ENCODE peak calls at places on chromosomes 4 and X, in nine cellular contexts. P is fibroblast of the aortic adventitia, L is MCF 10A, Q is fibroblast of mammary gland, M is PC-3, I is lower lobe of right lung, Z is upper lobe of left lung, E is foreskin fibroblast, S is mammary epithelial cell. A is an unnamed sample.

GRCh38 chrX:40106677-40107290 is 9.0 kb upstream of the BCOR start:
- DNase-seq in P (no peak), L (no peak), Q (no peak), M (no peak), I (no peak), Z (no peak), E (no peak), S (no peak), A (no peak)

GRCh38 chr4:637536-637935 is 12.2 kb downstream of the PDE6B start:
- DNase-seq in P (no peak), L (no peak), Q (no peak), M (no peak), I (peak), Z (peak), E (no peak), S (no peak), A (no peak)

GRCh38 chr4:180058731-180059215 is 2184.4 kb upstream of the TENM3 start:
- DNase-seq in P (peak), L (peak), Q (peak), M (peak), I (peak), Z (peak), E (peak), S (peak), A (peak)

GRCh38 chr4:11746734-11747133 is 318.0 kb upstream of the HS3ST1 start:
- DNase-seq in P (peak), L (no peak), Q (peak), M (no peak), I (no peak), Z (no peak), E (peak), S (peak), A (no peak)

GRCh38 chr4:47863486-47863885 is 25.6 kb upstream of the CORIN start:
- DNase-seq in P (no peak), L (no peak), Q (no peak), M (no peak), I (no peak), Z (no peak), E (no peak), S (no peak), A (no peak)

GRCh38 chrX:47311857-47312774 is 58.3 kb upstream of the ZNF157 start:
- DNase-seq in P (peak), L (peak), Q (peak), M (peak), I (peak), Z (no peak), E (peak), S (peak), A (no peak)

GRCh38 chrX:112735147-112735546 is 55.4 kb upstream of the LHFPL1 start:
- DNase-seq in P (no peak), L (no peak), Q (no peak), M (no peak), I (no peak), Z (no peak), E (no peak), S (no peak), A (no peak)

GRCh38 chr4:1406416-1406945 is at the start of gene NKX1-1:
- DNase-seq in P (no peak), L (no peak), Q (no peak), M (no peak), I (peak), Z (peak), E (peak), S (no peak), A (no peak)

GRCh38 chrX:115449742-115450141 is 111.2 kb upstream of the PLS3 start:
- DNase-seq in P (peak), L (peak), Q (peak), M (no peak), I (peak), Z (no peak), E (peak), S (no peak), A (no peak)

GRCh38 chr4:71186566-71187398 is 152.0 kb upstream of the SLC4A4 start:
- DNase-seq in P (peak), L (no peak), Q (no peak), M (peak), I (peak), Z (peak), E (peak), S (peak), A (peak)

GRCh38 chr4:170651786-170652185 is 562.0 kb upstream of the AADAT start:
- DNase-seq in P (peak), L (no peak), Q (peak), M (peak), I (no peak), Z (no peak), E (peak), S (no peak), A (no peak)

GRCh38 chr4:141807073-141807472 is 170.7 kb downstream of the IL15 start:
- DNase-seq in P (peak), L (peak), Q (peak), M (peak), I (no peak), Z (no peak), E (peak), S (peak), A (no peak)

GRCh38 chrX:14528629-14529287 is 578 bp upstream of the GLRA2 start:
- DNase-seq in P (peak), L (peak), Q (peak), M (peak), I (peak), Z (no peak), E (peak), S (peak), A (peak)

GRCh38 chr4:3676907-3677495 is 89.2 kb upstream of the ADRA2C start:
- DNase-seq in P (no peak), L (no peak), Q (no peak), M (no peak), I (peak), Z (peak), E (no peak), S (no peak), A (no peak)

GRCh38 chr4:117327491-117327890 is 242.1 kb upstream of the TRAM1L1 start:
- DNase-seq in P (no peak), L (no peak), Q (no peak), M (no peak), I (no peak), Z (no peak), E (no peak), S (peak), A (no peak)

GRCh38 chr4:70637239-70637920 is 8.8 kb downstream of the ENAM start:
- DNase-seq in P (peak), L (no peak), Q (peak), M (no peak), I (no peak), Z (no peak), E (peak), S (no peak), A (no peak)

GRCh38 chrX:44072631-44073030 is 99.4 kb upstream of the NDP start:
- DNase-seq in P (no peak), L (no peak), Q (peak), M (peak), I (no peak), Z (no peak), E (no peak), S (no peak), A (no peak)

GRCh38 chr4:124903995-124904722 is 191.6 kb upstream of the ANKRD50 start:
- DNase-seq in P (peak), L (peak), Q (peak), M (peak), I (no peak), Z (no peak), E (peak), S (peak), A (no peak)

GRCh38 chrX:45849261-45849660 is 648.6 kb upstream of the DIPK2B start:
- DNase-seq in P (peak), L (peak), Q (peak), M (peak), I (no peak), Z (no peak), E (peak), S (peak), A (no peak)

GRCh38 chr4:17544831-17545234 is 29.9 kb downstream of the CLRN2 start:
- DNase-seq in P (no peak), L (no peak), Q (no peak), M (peak), I (no peak), Z (no peak), E (peak), S (no peak), A (no peak)

GRCh38 chrX:15956684-15957083 is 102.1 kb upstream of the AP1S2 start:
- DNase-seq in P (no peak), L (peak), Q (peak), M (peak), I (no peak), Z (no peak), E (peak), S (peak), A (no peak)

GRCh38 chr4:32003548-32003947 is 1283.4 kb downstream of the PCDH7 start:
- DNase-seq in P (no peak), L (no peak), Q (no peak), M (no peak), I (no peak), Z (no peak), E (no peak), S (no peak), A (no peak)

GRCh38 chr4:183098080-183098722 is 856 bp upstream of the WWC2 start:
- DNase-seq in P (peak), L (no peak), Q (peak), M (peak), I (peak), Z (peak), E (peak), S (no peak), A (peak)

GRCh38 chr4:185036842-185037241 is 18.6 kb downstream of the HELT start:
- DNase-seq in P (no peak), L (no peak), Q (no peak), M (no peak), I (no peak), Z (no peak), E (no peak), S (no peak), A (no peak)
- TF ChIP-seq CTCF in P (no peak), L (no peak), Q (no peak), M (no peak), I (no peak), Z (no peak), E (no peak), S (no peak), A (peak)

GRCh38 chr4:55635760-55636621 is at the start of gene NMU:
- DNase-seq in P (no peak), L (peak), Q (peak), M (peak), I (peak), Z (peak), E (peak), S (peak), A (peak)
- TF ChIP-seq CTCF in P (no peak), L (peak), Q (no peak), M (peak), I (peak), Z (peak), E (no peak), S (no peak), A (peak)

DNA sequence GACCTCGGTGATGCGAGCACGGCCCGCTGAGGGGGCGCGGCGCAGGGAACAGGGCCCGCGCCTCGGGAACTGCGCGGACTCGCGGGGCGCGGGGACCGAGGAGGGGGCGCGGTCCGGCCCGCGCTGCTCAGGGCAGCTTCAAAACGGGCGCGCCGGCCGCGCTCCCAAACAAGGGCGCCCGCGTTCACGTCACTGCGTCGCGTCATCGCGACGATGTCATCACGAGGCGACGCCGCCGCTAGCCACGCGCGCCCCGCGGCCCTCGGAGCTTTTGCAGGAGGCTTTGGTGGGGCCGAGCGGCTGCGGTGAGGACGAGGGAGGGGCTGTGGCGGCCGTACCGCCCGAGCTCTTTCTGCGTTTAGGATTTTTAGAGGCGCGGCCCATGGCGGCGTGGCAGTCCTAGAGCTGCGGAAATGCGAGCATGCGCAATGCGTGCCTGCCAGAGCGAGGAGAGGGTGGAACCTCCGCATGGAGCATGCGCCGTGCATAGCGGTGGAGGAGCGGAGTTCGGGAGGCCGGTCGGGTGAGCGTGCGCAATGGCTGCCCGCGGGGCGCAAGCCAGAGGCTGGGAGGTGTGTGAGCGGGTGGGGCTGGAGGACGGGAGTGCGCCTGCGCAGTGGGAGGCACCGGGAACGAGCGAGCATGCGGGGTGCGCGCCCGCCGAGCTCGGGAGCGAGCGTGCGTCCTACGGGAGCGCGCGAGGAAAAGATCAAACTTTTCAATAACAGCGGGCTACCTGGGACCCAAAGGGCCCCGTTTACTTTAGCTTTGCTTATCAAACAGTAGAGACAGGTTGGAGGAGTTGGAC is at the start of gene PPP2R3B:
- DNase-seq in P (peak), L (peak), Q (peak), M (peak), I (peak), Z (peak), E (peak), S (peak), A (peak)
- TF ChIP-seq CTCF in P (no peak), L (no peak), Q (no peak), M (no peak), I (no peak), Z (peak), E (no peak), S (no peak), A (no peak)

GRCh38 chr4:80124246-80125211 is 51.5 kb upstream of the ANTXR2 start:
- DNase-seq in P (no peak), L (no peak), Q (no peak), M (no peak), I (no peak), Z (no peak), E (no peak), S (peak), A (no peak)

GRCh38 chr4:80126435-80126834 is 53.4 kb upstream of the ANTXR2 start:
- DNase-seq in P (no peak), L (no peak), Q (no peak), M (no peak), I (no peak), Z (no peak), E (no peak), S (no peak), A (no peak)

GRCh38 chr4:80128941-80129340 is 55.9 kb upstream of the ANTXR2 start:
- DNase-seq in P (no peak), L (no peak), Q (no peak), M (no peak), I (no peak), Z (no peak), E (no peak), S (no peak), A (no peak)

GRCh38 chr4:80127870-80128419 is 54.9 kb upstream of the ANTXR2 start:
- DNase-seq in P (no peak), L (no peak), Q (no peak), M (no peak), I (no peak), Z (no peak), E (no peak), S (no peak), A (no peak)

DNA sequence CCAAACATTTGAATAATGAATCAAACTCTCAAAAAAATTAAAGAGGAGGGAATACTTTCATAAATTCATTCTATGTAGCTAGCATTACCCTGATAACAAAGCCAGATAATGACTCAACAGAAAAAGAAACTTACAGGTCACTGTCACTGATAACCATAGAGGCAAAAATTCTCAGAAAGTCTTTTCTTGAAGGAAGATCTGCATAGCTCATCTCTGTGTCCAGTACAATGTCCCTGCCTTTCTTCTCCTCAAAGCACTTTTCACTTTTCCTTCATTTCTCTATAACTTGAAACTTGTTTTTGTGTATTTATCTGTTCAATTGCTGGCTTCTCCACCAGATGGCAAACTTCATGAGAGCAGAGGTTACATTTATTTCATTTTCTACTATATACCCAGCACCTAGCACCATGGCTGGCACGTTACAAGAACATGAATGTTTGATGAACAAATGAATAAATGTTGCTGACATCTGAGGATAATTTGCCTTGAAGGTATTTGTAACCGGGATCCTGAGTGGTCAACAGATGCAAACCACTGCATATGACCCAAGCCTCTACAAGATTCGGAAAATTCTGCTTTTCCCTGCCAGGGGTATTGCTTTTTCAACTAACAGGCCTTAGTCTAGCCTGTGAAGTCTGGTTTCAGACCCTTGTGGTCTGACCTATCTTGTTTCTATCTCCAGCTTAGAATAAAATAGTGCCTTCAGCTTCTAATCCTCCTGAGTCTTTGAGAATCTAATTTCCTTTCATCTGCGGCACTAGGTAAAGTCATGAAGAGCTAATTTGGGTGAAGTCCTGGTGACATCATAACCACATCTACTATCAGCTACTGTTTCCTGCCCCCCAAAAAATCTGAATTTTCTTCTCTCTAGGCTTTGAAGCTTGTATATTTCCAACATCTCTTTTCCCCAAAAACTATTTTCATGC is 52.5 kb upstream of the ANTXR2 start:
- DNase-seq in P (peak), L (peak), Q (peak), M (peak), I (no peak), Z (no peak), E (peak), S (peak), A (no peak)
- TF ChIP-seq CTCF in P (peak), L (peak), Q (peak), M (peak), I (no peak), Z (peak), E (peak), S (peak), A (peak)

DNA sequence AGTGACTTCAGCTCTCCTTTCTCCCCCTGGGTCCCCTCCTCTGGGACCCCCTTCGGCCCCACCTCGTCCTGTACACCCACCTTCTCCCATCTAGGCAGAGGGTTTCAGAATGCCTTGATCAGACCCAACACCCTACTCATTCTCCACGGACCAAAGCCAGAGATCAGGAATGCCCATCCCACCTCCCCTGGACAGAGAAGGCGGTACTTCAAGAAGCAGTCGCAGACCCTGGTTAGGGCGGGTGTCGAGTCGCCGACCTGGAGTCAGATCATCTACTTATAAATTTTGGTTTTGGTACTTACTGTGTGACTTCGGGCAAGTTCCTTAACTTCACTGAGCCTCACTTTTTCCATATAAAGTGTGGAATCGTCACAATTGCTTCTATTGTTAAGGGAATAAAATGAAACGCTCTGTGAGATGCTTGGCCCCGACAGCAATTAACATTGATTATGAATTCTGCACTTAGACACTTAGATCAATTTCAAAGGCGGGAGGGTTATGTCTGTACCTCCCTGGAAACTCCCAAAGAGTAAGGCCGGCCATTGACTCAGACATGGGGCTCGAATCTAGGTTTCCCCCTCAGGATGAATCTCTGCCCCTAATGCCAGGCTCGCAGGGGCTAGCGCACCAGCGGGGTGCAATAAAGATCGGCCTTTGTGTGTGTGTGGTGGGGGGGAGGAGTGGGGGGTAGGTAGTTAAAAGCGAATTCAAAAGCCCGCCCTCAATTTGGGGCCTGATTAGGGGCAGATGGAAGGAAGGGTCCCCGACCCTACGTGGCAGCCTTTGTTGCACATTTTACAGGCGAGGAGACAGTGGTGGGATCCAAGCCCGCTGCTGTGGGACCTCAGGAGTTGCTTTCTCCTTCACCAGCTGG is 9.3 kb downstream of the MSX1 start:
- DNase-seq in P (no peak), L (no peak), Q (no peak), M (no peak), I (no peak), Z (no peak), E (no peak), S (no peak), A (no peak)
- TF ChIP-seq CTCF in P (no peak), L (no peak), Q (no peak), M (no peak), I (no peak), Z (no peak), E (no peak), S (no peak), A (no peak)

DNA sequence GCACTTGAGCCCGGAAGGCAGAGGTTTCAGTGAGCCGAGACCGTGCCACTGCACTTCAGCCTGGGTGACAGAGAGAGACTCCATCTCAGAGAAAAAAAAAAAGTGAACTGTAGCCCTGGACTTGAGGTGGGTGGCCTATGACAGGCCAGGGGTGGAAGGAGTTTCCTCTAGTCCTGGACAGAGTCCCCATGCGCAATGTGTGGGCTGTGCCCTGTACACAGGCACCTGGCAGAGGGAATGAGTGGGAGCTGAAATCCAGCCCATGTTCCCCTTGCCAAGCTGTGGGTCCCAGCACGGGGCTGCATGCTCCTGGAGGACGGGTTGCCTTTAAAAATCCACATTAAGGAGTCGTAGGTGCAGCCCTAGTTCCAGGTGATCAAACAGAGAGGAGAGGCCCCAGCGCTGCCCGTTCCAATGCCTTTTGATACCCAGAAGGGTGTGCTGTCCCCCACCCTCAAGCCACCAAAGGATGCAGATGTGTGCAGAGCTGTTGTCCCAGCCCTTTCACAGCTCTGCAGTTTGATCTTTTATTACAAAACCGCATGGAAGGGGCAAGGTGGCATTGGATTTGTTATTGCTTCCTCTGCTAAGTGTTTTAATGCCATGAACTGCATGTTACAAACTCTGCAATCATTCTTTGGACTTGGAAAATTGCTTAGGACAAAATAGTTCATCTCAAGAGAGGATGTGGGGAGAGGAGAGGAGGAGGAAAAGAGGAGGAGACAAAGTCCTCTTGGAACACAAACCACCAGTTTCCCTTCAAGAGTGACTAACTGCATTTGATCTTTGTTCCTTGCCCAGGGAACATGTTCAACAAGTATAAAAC is 38.0 kb upstream of the PDK3 start:
- DNase-seq in P (peak), L (no peak), Q (peak), M (no peak), I (no peak), Z (no peak), E (peak), S (peak), A (no peak)
- TF ChIP-seq CTCF in P (no peak), L (no peak), Q (no peak), M (no peak), I (no peak), Z (no peak), E (no peak), S (no peak), A (no peak)